ENCODE peak calls at places on chromosome 5, in four cellular contexts. P, A, B and D are unnamed samples.

GRCh38 chr5:155311721-155312120 is 298.2 kb downstream of the KIF4B start:
- DNase-seq in P (no peak), A (no peak), B (no peak), D (no peak)

GRCh38 chr5:2378976-2379375 is 372.5 kb downstream of the IRX2 start:
- DNase-seq in P (no peak), A (no peak), B (no peak), D (no peak)

GRCh38 chr5:77449277-77449676 is 42.8 kb downstream of the WDR41 start:
- DNase-seq in P (no peak), A (no peak), B (peak), D (no peak)

GRCh38 chr5:33781286-33781685 is 110.5 kb downstream of the ADAMTS12 start:
- DNase-seq in P (no peak), A (no peak), B (no peak), D (no peak)

GRCh38 chr5:21199087-21199486 is 1211.1 kb upstream of the CDH18 start:
- DNase-seq in P (no peak), A (no peak), B (no peak), D (no peak)

GRCh38 chr5:94376672-94377345 is 241.6 kb downstream of the KIAA0825 start:
- DNase-seq in P (no peak), A (no peak), B (peak), D (no peak)

GRCh38 chr5:177607452-177608192 is 7.7 kb downstream of the B4GALT7 start:
- DNase-seq in P (peak), A (no peak), B (peak), D (peak)

GRCh38 chr5:370959-371810 is 49.7 kb downstream of the AHRR start:
- DNase-seq in P (no peak), A (no peak), B (no peak), D (no peak)

GRCh38 chr5:130496215-130496614 is 592.0 kb downstream of the CHSY3 start:
- DNase-seq in P (no peak), A (no peak), B (no peak), D (no peak)

GRCh38 chr5:158758666-158759065 is 341.1 kb downstream of the EBF1 start:
- DNase-seq in P (no peak), A (no peak), B (no peak), D (no peak)

GRCh38 chr5:82234880-82235279 is 43.3 kb downstream of the RPS23 start:
- DNase-seq in P (no peak), A (no peak), B (no peak), D (no peak)

GRCh38 chr5:125484272-125485002 is 738.0 kb upstream of the ZNF608 start:
- DNase-seq in P (no peak), A (no peak), B (no peak), D (no peak)

GRCh38 chr5:116378007-116378831 is 196.4 kb downstream of the SEMA6A start:
- DNase-seq in P (no peak), A (no peak), B (no peak), D (no peak)

GRCh38 chr5:56595561-56595960 is 219.8 kb upstream of the MAP3K1 start:
- DNase-seq in P (no peak), A (no peak), B (no peak), D (no peak)

GRCh38 chr5:169507051-169507450 is 76.5 kb upstream of the SPDL1 start:
- DNase-seq in P (no peak), A (no peak), B (no peak), D (no peak)

GRCh38 chr5:22319798-22320197 is 533.3 kb downstream of the CDH12 start:
- DNase-seq in P (no peak), A (no peak), B (no peak), D (no peak)

GRCh38 chr5:122478741-122479459 is 166.9 kb downstream of the SNCAIP start:
- DNase-seq in P (no peak), A (no peak), B (no peak), D (no peak)

GRCh38 chr5:151829370-151829769 is 57.6 kb downstream of the G3BP1 start:
- DNase-seq in P (no peak), A (no peak), B (no peak), D (no peak)

GRCh38 chr5:35640623-35641022 is 23.0 kb downstream of the SPEF2 start:
- DNase-seq in P (no peak), A (no peak), B (no peak), D (no peak)

GRCh38 chr5:122392844-122393243 is 80.8 kb downstream of the SNCAIP start:
- DNase-seq in P (no peak), A (no peak), B (no peak), D (no peak)

GRCh38 chr5:15420201-15420600 is 79.8 kb upstream of the FBXL7 start:
- DNase-seq in P (no peak), A (no peak), B (no peak), D (no peak)

GRCh38 chr5:93583799-93584530 is 943 bp downstream of the NR2F1 start:
- DNase-seq in P (no peak), A (no peak), B (no peak), D (no peak)

GRCh38 chr5:176812269-176813259 is 2.2 kb downstream of the UNC5A start:
- DNase-seq in P (peak), A (no peak), B (peak), D (no peak)

GRCh38 chr5:94544031-94544650 is 74.3 kb downstream of the KIAA0825 start:
- DNase-seq in P (no peak), A (peak), B (peak), D (no peak)

GRCh38 chr5:42423285-42424152 is at the start of gene GHR:
- DNase-seq in P (peak), A (no peak), B (peak), D (no peak)

GRCh38 chr5:96823060-96823459 is 15.3 kb upstream of the ERAP1 start:
- DNase-seq in P (no peak), A (no peak), B (no peak), D (no peak)

GRCh38 chr5:1551913-1552312 is 28.2 kb upstream of the LPCAT1 start:
- DNase-seq in P (peak), A (no peak), B (no peak), D (no peak)

GRCh38 chr5:37889612-37890317 is 49.9 kb upstream of the GDNF start:
- DNase-seq in P (no peak), A (no peak), B (peak), D (no peak)

GRCh38 chr5:159210306-159210722 is 961 bp upstream of the RNF145 start:
- DNase-seq in P (no peak), A (no peak), B (peak), D (no peak)

GRCh38 chr5:106397700-106398099 is 1273.0 kb downstream of the EFNA5 start:
- DNase-seq in P (no peak), A (no peak), B (no peak), D (no peak)

GRCh38 chr5:37834542-37835399 is 5.1 kb downstream of the GDNF start:
- DNase-seq in P (no peak), A (no peak), B (no peak), D (peak)

GRCh38 chr5:32426440-32427151 is 17.9 kb downstream of the ZFR start:
- DNase-seq in P (no peak), A (no peak), B (no peak), D (no peak)

GRCh38 chr5:176319827-176320554 is 41.6 kb downstream of the KIAA1191 start:
- DNase-seq in P (no peak), A (no peak), B (no peak), D (no peak)

GRCh38 chr5:145408048-145408341 is 427.1 kb downstream of the PRELID2 start:
- DNase-seq in P (no peak), A (peak), B (no peak), D (no peak)

DNA sequence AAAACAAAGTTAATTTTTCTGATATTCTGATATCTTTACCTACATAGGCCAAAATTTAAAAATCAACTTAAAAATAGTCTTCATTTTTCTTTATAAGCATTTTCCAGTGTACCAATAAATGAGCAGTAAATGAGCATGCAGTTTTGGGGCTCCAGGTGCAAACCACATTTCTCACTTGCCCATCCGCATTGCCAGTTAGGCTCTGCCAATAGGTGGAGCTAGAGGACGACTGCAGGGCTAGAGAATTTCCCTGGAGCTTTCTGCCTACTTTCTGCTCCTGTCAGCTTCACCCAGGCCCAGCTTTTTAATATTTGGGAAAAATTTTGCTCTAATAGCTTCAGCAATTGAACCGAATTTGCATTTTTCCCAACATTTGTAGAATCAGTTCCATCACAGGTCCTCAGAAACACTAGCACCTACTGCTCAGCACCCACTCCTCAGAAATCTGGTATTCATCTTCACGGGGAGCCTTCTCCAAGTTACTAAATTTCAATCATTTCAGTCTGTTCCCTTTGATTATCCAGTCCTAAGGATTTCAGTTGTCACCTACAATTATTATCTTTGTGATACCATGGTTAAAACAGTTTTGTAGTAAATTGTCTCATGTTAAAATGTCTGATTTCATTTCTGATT is 104.8 kb upstream of the FAM174A start:
- DNase-seq in P (peak), A (peak), B (peak), D (peak)
- TF ChIP-seq SPI1 in P (no peak), A (no peak), B (no peak), D (no peak)

DNA sequence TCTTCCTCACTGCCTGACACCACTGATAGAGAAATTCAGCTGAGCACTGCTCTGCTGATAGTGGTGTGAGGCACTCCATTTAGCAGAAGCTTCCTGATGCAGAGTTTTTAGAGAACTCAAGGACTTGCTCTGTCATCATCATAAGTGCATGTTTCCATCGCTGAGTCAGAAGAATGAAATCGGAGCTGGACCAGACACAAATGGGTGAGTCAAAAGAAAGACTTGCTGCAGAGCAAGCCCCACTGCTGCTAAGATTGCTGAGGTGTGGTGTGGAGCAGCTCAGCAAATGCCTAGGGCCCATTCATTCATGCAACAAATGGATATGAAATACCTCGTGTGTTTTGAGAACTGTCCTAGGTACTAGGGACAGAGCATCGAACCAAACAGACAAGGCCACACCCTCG is 410.2 kb upstream of the SLC30A5 start:
- DNase-seq in P (no peak), A (no peak), B (no peak), D (no peak)
- TF ChIP-seq SPI1 in P (no peak), A (no peak), B (no peak), D (no peak)

GRCh38 chr5:6803981-6804550 is 90.8 kb downstream of the TENT4A start:
- DNase-seq in P (no peak), A (no peak), B (no peak), D (no peak)
- TF ChIP-seq SPI1 in P (no peak), A (no peak), B (no peak), D (no peak)

GRCh38 chr5:142461028-142461427 is 136.2 kb upstream of the SPRY4 start:
- DNase-seq in P (no peak), A (no peak), B (no peak), D (no peak)
- TF ChIP-seq SPI1 in P (no peak), A (no peak), B (no peak), D (no peak)

GRCh38 chr5:180639743-180640300 is 9.6 kb downstream of the FLT4 start:
- DNase-seq in P (no peak), A (no peak), B (no peak), D (peak)
- TF ChIP-seq SPI1 in P (no peak), A (no peak), B (no peak), D (no peak)

DNA sequence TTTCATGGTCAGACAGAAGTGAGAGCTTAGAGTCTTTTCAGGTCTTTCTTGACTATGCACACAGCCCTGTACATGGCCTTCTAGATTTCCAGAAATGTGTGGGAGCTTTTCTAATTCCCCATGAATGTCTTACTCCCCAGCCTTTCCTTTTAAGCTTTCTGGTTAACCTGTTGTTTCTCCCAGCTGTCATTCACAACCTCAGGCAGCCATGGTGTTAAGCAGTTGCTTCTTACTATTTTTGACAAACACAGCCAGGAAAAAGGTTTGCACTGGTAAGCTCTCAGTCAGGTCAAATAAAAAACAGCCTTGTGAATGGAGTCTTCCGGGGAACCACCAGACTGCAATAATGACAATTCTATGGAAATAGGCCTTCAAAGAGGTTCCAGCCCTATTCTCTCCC is 84.9 kb downstream of the MTREX start:
- DNase-seq in P (no peak), A (no peak), B (no peak), D (no peak)
- TF ChIP-seq SPI1 in P (no peak), A (no peak), B (no peak), D (no peak)

GRCh38 chr5:69130241-69130640 is 36.4 kb downstream of the SLC30A5 start:
- DNase-seq in P (no peak), A (no peak), B (no peak), D (no peak)

GRCh38 chr5:69134126-69134525 is 32.8 kb upstream of the CCNB1 start:
- DNase-seq in P (no peak), A (no peak), B (no peak), D (no peak)

GRCh38 chr5:69136296-69136695 is 30.7 kb upstream of the CCNB1 start:
- DNase-seq in P (no peak), A (peak), B (no peak), D (peak)

GRCh38 chr5:69129413-69129812 is 35.6 kb downstream of the SLC30A5 start:
- DNase-seq in P (no peak), A (no peak), B (no peak), D (no peak)

DNA sequence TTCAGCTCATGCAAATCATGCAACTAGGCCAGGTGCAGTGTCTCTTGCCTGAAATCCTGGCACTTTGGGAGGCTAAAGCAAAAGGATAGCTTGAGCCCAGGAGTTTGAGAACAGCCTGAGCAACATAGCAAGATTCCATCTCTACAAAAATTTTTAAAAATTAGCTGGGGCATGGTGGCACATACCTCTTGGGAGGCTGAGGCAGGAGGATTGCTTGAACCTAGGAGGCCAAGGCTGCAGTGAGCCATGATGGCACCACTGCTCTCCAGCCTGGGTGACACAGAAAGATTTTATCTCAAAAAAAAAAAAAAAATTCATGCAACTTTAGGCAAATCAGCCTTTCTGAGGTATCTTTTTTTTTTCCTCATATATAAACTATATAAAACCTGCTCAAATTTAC is 35.6 kb upstream of the CCNB1 start:
- DNase-seq in P (no peak), A (no peak), B (no peak), D (no peak)
- TF ChIP-seq SPI1 in P (no peak), A (no peak), B (no peak), D (no peak)